ENCODE peak calls at places on chromosome 1, in six cellular contexts. P is adrenal gland, G is small intestine, V is ovary, N is suprapubic skin, D is left ventricle myocardium inferior. A is an unnamed sample.
A peak's percentile ranks its signal among the peaks of the same experiment; 100 is the strongest.

GRCh38 chr1:168623003-168623828 is 46.8 kb downstream of the XCL1 start:
- DNase-seq in P (peak; percentile 36), G (peak; percentile 76), V (no peak), N (no peak), D (no peak), A (no peak)

GRCh38 chr1:185920602-185921001 is 186.4 kb downstream of the HMCN1 start:
- DNase-seq in P (no peak), G (no peak), V (no peak), N (no peak), D (no peak), A (no peak)

GRCh38 chr1:4126731-4127594 is 226.9 kb upstream of the C1orf174 start:
- DNase-seq in P (no peak), G (no peak), V (no peak), N (no peak), D (no peak), A (no peak)

GRCh38 chr1:45351508-45351907 is 11.3 kb upstream of the MUTYH start:
- DNase-seq in P (no peak), G (no peak), V (no peak), N (no peak), D (no peak), A (no peak)

GRCh38 chr1:32464191-32464715 is 619 bp upstream of the ZBTB8B start:
- DNase-seq in P (no peak), G (no peak), V (no peak), N (no peak), D (no peak), A (no peak)

GRCh38 chr1:164855930-164856329 is 296.9 kb downstream of the PBX1 start:
- DNase-seq in P (no peak), G (no peak), V (no peak), N (no peak), D (no peak), A (no peak)

GRCh38 chr1:191498318-191498717 is 659.9 kb upstream of the RGS18 start:
- DNase-seq in P (no peak), G (no peak), V (no peak), N (no peak), D (no peak), A (no peak)

GRCh38 chr1:227174136-227174535 is 144.2 kb downstream of the CDC42BPA start:
- DNase-seq in P (no peak), G (no peak), V (no peak), N (no peak), D (no peak), A (no peak)

GRCh38 chr1:247647864-247648263 is 31.7 kb downstream of the OR13G1 start:
- DNase-seq in P (peak; percentile 11), G (no peak), V (no peak), N (no peak), D (no peak), A (no peak)

GRCh38 chr1:7267493-7267892 is 482.2 kb downstream of the CAMTA1 start:
- DNase-seq in P (no peak), G (no peak), V (no peak), N (no peak), D (no peak), A (peak; percentile 36)

GRCh38 chr1:21297975-21298374 is 7.7 kb upstream of the ECE1 start:
- DNase-seq in P (no peak), G (peak; percentile 46), V (no peak), N (no peak), D (no peak), A (no peak)

GRCh38 chr1:6574025-6574620 is 5.7 kb upstream of the ZBTB48 start:
- DNase-seq in P (no peak), G (no peak), V (no peak), N (no peak), D (no peak), A (no peak)

GRCh38 chr1:8259498-8260290 is 58.2 kb upstream of the SLC45A1 start:
- DNase-seq in P (peak; percentile 58), G (peak; percentile 52), V (peak; percentile 60), N (peak; percentile 83), D (no peak), A (peak; percentile 81)

GRCh38 chr1:98298319-98298718 is 363.2 kb upstream of the SNX7 start:
- DNase-seq in P (no peak), G (no peak), V (no peak), N (no peak), D (no peak), A (no peak)

GRCh38 chr1:81802601-81803422 is 2.1 kb downstream of the ADGRL2 start:
- DNase-seq in P (peak; percentile 79), G (no peak), V (peak; percentile 79), N (peak; percentile 84), D (peak; percentile 80), A (peak; percentile 43)

GRCh38 chr1:81804320-81804719 is 3.6 kb downstream of the ADGRL2 start:
- DNase-seq in P (no peak), G (no peak), V (no peak), N (no peak), D (no peak), A (no peak)

GRCh38 chr1:81803423-81804103 is 2.8 kb downstream of the ADGRL2 start:
- DNase-seq in P (no peak), G (no peak), V (no peak), N (no peak), D (no peak), A (peak; percentile 3)

GRCh38 chr1:81806432-81806770 is 5.7 kb downstream of the ADGRL2 start:
- DNase-seq in P (no peak), G (no peak), V (no peak), N (no peak), D (no peak), A (no peak)

DNA sequence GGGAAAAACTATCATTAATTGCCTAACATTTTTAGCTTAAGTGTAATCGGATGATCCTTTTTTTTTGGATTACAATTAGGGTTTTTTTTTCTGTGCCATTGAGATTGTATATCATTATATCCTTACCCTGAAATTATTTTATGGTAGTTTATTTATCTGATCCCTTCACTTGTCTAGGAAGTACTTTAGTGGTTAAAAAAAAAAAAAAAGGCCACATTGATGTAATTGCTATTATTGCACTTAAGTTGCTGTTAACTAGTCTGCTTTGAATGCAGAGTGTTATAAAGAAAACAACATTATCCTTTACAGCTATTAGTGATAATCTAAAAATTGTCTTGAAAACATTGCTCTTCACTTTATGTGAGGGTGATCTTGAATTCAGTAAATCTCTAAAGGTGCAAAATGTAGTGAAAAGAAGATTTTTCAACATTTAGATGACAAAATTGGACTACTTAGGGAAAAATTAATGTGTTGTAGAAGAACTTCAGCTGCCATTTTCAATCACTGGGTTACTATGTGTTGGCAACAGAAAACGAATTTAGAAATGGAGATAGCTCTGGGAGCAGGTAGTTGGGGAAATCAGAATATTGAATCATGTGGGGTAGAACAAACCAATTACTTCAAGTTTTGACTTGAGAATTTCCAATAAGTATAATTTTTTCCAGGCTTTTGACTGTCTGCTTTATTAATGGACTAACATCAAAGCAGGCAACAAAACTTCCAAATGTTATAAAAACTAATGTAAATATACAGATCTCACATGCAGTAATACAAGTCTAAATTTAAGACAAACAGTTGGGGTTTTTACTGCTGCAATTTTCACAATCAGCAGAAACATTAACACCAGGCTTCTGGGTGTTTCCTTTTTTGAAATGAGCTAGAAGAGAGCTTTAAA is 5.0 kb downstream of the ADGRL2 start:
- DNase-seq in P (no peak), G (no peak), V (no peak), N (no peak), D (no peak), A (no peak)
- H3K4me1 ChIP-seq in P (peaks cover 9% of the 10 kb centered on the region), G (no peaks in the 10 kb centered on the region), V (no peaks in the 10 kb centered on the region), N (peaks cover 20% of the 10 kb centered on the region), D (peaks cover 88% of the 10 kb centered on the region), A (peaks cover 24% of the 10 kb centered on the region)

DNA sequence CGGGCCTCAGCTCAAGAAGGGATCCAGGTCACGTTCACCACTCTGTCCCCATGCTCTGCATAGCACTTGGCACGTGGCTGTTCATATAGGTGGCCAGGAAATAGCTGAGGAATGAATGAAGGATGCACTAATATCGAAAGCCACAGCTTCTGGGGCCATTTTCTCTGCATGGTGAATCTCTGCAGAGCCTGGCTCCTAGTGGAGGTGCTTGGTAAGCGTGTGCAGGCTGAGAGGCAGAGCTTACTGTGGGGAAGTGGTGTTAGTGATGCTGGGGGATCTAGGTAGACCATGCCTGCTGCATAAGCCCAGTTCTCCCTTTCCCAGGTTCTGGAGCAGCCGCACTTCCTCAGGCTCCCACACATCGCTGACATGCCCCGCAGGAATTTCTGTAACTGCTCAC is 8.3 kb downstream of the CSRP1 start:
- DNase-seq in P (no peak), G (no peak), V (no peak), N (no peak), D (no peak), A (no peak)
- H3K4me1 ChIP-seq in P (peaks cover 8% of the 10 kb centered on the region), G (peaks cover 6% of the 10 kb centered on the region), V (peaks cover 59% of the 10 kb centered on the region), N (peaks cover 88% of the 10 kb centered on the region), D (peaks cover 96% of the 10 kb centered on the region), A (peaks cover 40% of the 10 kb centered on the region)

DNA sequence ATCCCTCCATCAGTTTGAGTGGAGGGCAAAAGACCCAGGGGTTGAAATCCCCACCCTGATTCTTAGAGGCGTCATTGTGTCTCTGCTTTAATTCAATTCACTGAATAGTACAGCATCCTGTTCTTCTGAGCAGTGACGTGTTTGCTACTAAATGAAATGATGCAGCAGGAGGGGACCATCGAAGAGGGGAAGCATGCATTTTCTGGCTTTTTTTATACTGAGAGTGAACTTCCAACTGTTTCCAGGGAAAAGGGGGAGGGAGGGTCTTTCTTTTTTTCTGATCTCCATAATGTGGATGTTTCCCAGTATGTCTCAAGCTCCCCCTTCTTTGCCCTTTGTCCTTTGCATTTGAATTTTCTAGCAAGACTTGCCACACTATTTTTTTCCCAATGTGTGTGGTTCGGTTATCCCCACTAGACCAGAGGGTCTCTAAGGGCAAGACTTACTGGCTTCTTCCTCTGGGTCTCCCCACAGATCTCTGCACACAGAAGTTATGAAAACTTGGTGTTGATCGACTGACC is 2.7 kb downstream of the INTS3 start:
- DNase-seq in P (no peak), G (no peak), V (no peak), N (no peak), D (no peak), A (no peak)
- H3K4me1 ChIP-seq in P (peaks cover 27% of the 10 kb centered on the region), G (no peaks in the 10 kb centered on the region), V (peaks cover 2% of the 10 kb centered on the region), N (peaks cover 32% of the 10 kb centered on the region), D (peaks cover 62% of the 10 kb centered on the region), A (peaks cover 12% of the 10 kb centered on the region)

DNA sequence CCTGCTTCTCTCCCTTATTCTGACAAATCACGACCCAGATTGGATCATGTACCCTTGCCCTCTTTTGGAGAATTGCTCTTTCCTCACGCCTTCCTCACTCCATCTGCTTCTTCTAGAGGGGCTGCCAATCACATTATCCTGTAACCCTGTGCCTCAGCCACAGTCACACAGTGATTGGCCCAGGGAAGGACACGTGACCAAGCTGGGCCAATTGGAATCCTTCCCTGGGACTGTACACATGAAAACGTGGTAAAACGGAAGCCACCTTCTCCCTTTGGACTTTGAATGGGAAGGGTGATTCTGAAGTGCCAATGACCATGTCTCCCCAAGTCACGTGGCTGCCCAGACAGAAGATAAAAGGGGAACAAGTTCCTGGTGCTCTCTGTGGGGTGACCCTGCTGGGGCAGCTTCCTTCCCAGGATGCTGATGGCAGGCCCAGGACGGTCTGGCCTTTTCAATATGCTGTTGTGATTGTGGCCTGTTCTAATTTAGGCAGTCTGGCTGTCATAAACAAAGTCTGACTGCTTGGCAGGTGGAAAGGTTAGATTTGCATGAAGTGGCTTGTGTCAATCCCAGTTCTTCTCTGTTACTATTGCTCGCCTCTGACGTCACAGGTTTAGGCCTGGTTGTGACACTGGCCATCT is 92.9 kb downstream of the UBIAD1 start:
- DNase-seq in P (no peak), G (peak; percentile 27), V (no peak), N (no peak), D (no peak), A (no peak)
- H3K4me1 ChIP-seq in P (no peaks in the 10 kb centered on the region), G (no peaks in the 10 kb centered on the region), V (no peaks in the 10 kb centered on the region), N (no peaks in the 10 kb centered on the region), D (no peaks in the 10 kb centered on the region), A (no peaks in the 10 kb centered on the region)

DNA sequence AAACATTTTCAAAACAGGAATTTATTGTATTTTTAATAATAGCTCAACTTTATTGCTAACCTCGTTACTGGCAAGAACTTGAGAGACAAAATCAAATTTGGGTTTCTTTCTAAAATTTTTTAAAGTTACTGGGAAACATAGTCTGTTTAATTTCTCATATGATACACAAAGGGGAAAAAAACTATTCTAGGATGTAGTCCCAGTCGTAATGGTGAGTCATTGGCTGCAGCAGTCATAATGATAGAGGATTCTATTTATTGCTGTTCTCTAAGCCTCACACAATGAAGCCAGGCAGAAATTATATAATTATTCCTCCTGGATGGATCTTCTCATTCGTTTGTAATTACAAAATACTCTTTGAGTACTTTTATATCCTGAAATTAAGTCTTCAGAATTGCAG is 326.5 kb upstream of the SGIP1 start:
- DNase-seq in P (no peak), G (no peak), V (no peak), N (no peak), D (no peak), A (no peak)
- H3K4me1 ChIP-seq in P (no peaks in the 10 kb centered on the region), G (no peaks in the 10 kb centered on the region), V (peaks cover 1% of the 10 kb centered on the region), N (no peaks in the 10 kb centered on the region), D (peaks cover 16% of the 10 kb centered on the region), A (no peaks in the 10 kb centered on the region)

A was measured in SJSA1.